ENCODE peak calls at places on chromosomes 2 and 18, in eight cellular contexts. K, U, L, V, J, O, D and B are unnamed samples.

GRCh38 chr2:8103085-8103708 is 578.7 kb upstream of the ID2 start:
- DNase-seq in U (no peak), D (no peak), K (no peak), L (no peak), J (no peak), V (no peak), O (no peak), B (no peak)

GRCh38 chr2:31208240-31208639 is 9.1 kb downstream of the CAPN14 start:
- DNase-seq in U (no peak), V (no peak), J (no peak), D (no peak), O (no peak), L (no peak), K (no peak), B (no peak)

GRCh38 chr2:42492691-42493467 is 903 bp downstream of the KCNG3 start:
- DNase-seq in J (no peak), O (peak; percentile 18), K (no peak), L (peak; percentile 46), D (no peak), U (peak; percentile 39), V (no peak), B (peak; percentile 32)

GRCh38 chr18:76489081-76489480 is 6.0 kb downstream of the ZNF516 start:
- DNase-seq in U (no peak), K (no peak), J (peak; percentile 11), V (no peak), D (no peak), O (no peak), L (no peak), B (no peak)

GRCh38 chr2:120283649-120284048 is 31.0 kb downstream of the RALB start:
- DNase-seq in L (no peak), U (no peak), D (no peak), J (peak; percentile 39), V (no peak), O (no peak), K (no peak), B (no peak)

GRCh38 chr2:196307775-196308174 is 136.4 kb upstream of the STK17B start:
- DNase-seq in O (no peak), J (no peak), K (no peak), D (no peak), L (no peak), U (no peak), V (no peak), B (no peak)

GRCh38 chr2:20257411-20257810 is 32.5 kb upstream of the SDC1 start:
- DNase-seq in L (no peak), U (no peak), O (no peak), K (no peak), J (no peak), D (no peak), V (no peak), B (no peak)

GRCh38 chr2:98297817-98298684 is 48.2 kb upstream of the CNGA3 start:
- DNase-seq in U (no peak), L (no peak), K (no peak), V (no peak), J (no peak), O (no peak), D (no peak), B (no peak)

GRCh38 chr18:70110678-70111077 is 94.8 kb downstream of the RTTN start:
- DNase-seq in O (no peak), K (no peak), U (no peak), D (no peak), L (no peak), V (no peak), J (no peak), B (no peak)

GRCh38 chr2:235129856-235130255 is 178.0 kb downstream of the SH3BP4 start:
- DNase-seq in U (no peak), J (peak; percentile 10), L (no peak), O (no peak), V (no peak), D (no peak), K (no peak), B (no peak)

GRCh38 chr2:121529439-121530209 is 1.1 kb upstream of the RNU4ATAC start:
- DNase-seq in L (peak; percentile 70), V (peak; percentile 33), D (no peak), J (peak; percentile 49), O (no peak), U (peak; percentile 66), K (no peak), B (no peak)

GRCh38 chr2:125581561-125581960 is 1074.4 kb upstream of the GYPC start:
- DNase-seq in U (no peak), V (no peak), L (no peak), K (no peak), O (no peak), J (no peak), D (no peak), B (no peak)

GRCh38 chr2:150495993-150496627 is 8.6 kb upstream of the RND3 start:
- DNase-seq in L (no peak), O (no peak), D (no peak), U (no peak), J (peak; percentile 98), K (peak; percentile 92), V (no peak), B (no peak)

GRCh38 chr2:180246281-180246680 is 239.2 kb upstream of the CWC22 start:
- DNase-seq in U (no peak), L (no peak), J (no peak), K (no peak), V (no peak), D (no peak), O (no peak), B (no peak)

GRCh38 chr2:234410526-234410925 is 86.4 kb downstream of the ARL4C start:
- DNase-seq in J (no peak), O (no peak), L (no peak), D (no peak), V (no peak), K (no peak), U (no peak), B (no peak)

GRCh38 chr2:97712693-97713295 is 582 bp upstream of the ZAP70 start:
- DNase-seq in K (no peak), L (no peak), J (no peak), U (no peak), D (no peak), O (no peak), V (no peak), B (no peak)

GRCh38 chr18:65610939-65611338 is 139.9 kb upstream of the CDH7 start:
- DNase-seq in J (no peak), L (no peak), U (no peak), D (no peak), K (no peak), O (no peak), V (no peak), B (no peak)

GRCh38 chr18:55343396-55344073 is 244.5 kb downstream of the TCF4 start:
- DNase-seq in K (peak; percentile 8), D (no peak), V (peak; percentile 44), U (no peak), J (peak; percentile 36), L (no peak), O (no peak), B (no peak)

DNA sequence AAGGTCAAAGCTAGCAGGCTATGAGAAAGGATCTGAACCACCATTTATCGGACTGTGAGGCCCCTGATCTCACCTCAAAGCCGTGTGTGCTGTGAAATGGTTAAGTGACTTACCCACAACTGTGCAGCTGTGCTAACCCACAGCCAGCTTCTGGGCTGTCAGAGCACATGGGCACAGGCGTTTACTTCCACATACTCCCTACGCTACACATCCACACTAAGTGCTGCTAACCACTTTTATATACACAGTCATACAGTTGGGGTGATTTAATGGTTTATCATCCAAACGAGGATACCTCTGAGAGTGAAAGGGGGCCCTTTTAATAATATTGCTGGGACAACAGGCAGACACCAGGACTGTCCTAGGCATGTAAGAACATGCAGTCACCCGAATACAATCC is 37.3 kb downstream of the CYRIA start:
- DNase-seq in D (no peak), L (no peak), V (no peak), J (no peak), O (no peak), K (peak; percentile 51), U (no peak), B (no peak)
- H3K4me1 ChIP-seq in D (no peaks in the 10 kb centered on the region), L (peaks cover 54% of the 10 kb centered on the region), V (peaks cover 3% of the 10 kb centered on the region), J (peaks cover 26% of the 10 kb centered on the region), O (peaks cover 88% of the 10 kb centered on the region), K (no peaks in the 10 kb centered on the region), U (no peaks in the 10 kb centered on the region), B (no peaks in the 10 kb centered on the region)

DNA sequence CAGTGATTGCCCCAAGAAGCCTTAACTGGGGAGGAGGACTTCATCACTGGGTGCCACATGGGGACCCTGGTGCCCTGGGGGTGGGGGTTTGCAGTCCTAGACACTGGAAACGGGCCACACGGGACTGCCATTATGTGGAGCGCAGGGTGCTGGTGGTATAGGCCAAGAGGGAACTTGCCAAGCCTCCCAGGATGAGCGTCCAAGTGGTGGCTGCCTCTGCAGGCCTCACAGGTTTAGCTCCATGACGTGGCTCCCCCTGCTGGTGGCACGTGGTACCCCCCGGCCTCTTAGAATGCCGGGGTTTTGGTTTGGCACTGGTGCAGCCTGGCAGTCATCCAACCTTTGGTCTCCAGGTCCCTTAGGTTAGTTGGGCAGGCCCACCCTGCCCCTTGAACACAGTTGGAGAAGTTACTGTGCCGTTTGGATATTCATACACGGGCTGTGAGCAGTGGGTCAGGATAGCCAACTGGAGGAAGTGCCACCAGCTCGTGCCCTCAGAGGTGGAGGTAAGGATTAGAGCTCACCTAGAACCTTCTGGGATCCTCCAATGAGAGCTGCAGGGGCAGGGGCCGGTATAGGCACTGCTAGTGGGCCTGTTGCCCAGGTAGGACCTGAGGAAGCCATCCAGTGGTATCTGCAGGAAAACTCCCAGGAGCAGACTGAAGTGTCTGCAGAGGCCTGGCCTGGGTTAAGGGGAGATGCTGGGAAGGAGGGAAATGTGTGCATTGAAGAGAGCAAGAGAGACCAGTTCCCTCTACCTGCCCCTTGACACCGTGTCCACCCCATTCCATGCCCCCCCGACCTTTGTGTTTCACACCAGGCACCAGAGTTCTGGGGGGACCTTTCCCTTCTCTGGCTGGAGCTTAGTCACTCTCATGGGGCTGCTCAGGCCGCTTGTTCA is 5.7 kb downstream of the PTMA start:
- DNase-seq in L (peak; percentile 90), J (peak; percentile 74), U (peak; percentile 93), O (peak; percentile 89), K (peak; percentile 74), D (no peak), V (peak; percentile 89), B (peak; percentile 88)
- H3K4me1 ChIP-seq in L (peaks cover 24% of the 10 kb centered on the region), J (peaks cover 53% of the 10 kb centered on the region), U (peaks cover 13% of the 10 kb centered on the region), O (peaks cover 39% of the 10 kb centered on the region), K (peaks cover 16% of the 10 kb centered on the region), D (peaks cover 42% of the 10 kb centered on the region), V (peaks cover 17% of the 10 kb centered on the region), B (peaks cover 40% of the 10 kb centered on the region)

GRCh38 chr2:4775668-4776067 is 916.5 kb upstream of the SOX11 start:
- DNase-seq in J (no peak), D (no peak), O (no peak), L (no peak), V (no peak), K (no peak), U (no peak), B (no peak)
- H3K4me1 ChIP-seq in J (no peaks in the 10 kb centered on the region), D (no peaks in the 10 kb centered on the region), O (no peaks in the 10 kb centered on the region), L (no peaks in the 10 kb centered on the region), V (no peaks in the 10 kb centered on the region), K (no peaks in the 10 kb centered on the region), U (no peaks in the 10 kb centered on the region), B (no peaks in the 10 kb centered on the region)

DNA sequence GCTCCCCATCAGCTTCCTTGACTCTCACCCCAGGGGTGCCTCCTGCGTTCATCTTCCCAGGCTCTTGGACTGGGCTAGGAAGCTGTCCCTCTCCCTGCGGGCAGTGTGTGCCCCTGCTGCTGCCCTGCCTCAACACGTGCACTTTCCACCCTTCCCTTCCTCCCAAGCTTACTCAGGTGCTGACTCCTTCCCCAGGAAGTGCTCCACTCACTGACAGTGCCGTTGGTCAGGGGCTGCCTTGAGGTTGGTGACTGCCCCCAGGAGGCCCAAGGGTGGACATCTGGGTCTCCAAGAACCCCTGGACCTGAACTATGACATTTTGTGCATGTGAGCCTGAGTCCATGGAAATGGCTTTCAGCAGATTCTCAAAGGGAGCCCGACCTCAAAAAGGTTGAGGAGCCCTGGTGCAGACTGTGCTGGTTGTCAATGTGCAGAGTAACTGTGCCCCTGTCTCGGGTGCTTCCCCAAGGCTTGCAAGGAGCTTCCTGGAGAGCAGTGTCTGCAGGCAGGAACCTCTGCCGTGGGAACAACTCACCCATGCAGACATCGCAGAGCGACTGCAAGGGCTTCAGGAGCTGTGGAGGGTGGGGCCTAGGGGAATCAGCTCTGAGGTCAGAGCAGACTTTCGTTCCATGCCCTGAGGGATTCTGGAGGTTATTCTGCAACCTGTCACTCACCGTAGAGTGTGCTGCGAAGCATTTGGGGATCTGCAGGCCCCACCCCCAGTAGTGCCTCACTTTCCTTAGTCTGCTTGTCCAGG is 116.5 kb upstream of the MCFD2 start:
- DNase-seq in O (no peak), L (no peak), K (no peak), D (no peak), V (no peak), J (no peak), U (no peak), B (no peak)
- H3K4me1 ChIP-seq in O (peaks cover 72% of the 10 kb centered on the region), L (peaks cover 49% of the 10 kb centered on the region), K (peaks cover 42% of the 10 kb centered on the region), D (peaks cover 64% of the 10 kb centered on the region), V (peaks cover 43% of the 10 kb centered on the region), J (peaks cover 46% of the 10 kb centered on the region), U (peaks cover 11% of the 10 kb centered on the region), B (no peaks in the 10 kb centered on the region)